ENCODE peak calls at places on chromosomes 1 and 21, in eight cellular contexts. L is stimulated activated CD8-positive, alpha-beta memory T cell treated with anti-CD3 and anti-CD28 coated beads, Interleukin-7, amount 100 ng/mL, for 1 hour; A is NCI-H1105; K is stromal cell of bone marrow; Q is ovary; V is CD8-positive, alpha-beta memory T cell; M is CD4-positive, alpha-beta memory T cell; Y is head of caudate nucleus. F is an unnamed sample.

GRCh38 chr1:116690809-116691323 is 23.3 kb upstream of the IGSF3 start:
- DNase-seq in K (no peak), L (no peak), V (no peak), Y (no peak), Q (no peak), A (no peak), M (no peak), F (no peak)

GRCh38 chr1:218380125-218380977 is 35.2 kb downstream of the TGFB2 start:
- DNase-seq in M (no peak), K (peak), Y (no peak), V (no peak), A (peak), Q (no peak), L (no peak), F (no peak)

GRCh38 chr1:115280073-115280472 is 58.0 kb downstream of the NGF start:
- DNase-seq in L (no peak), Q (no peak), M (no peak), Y (no peak), V (no peak), K (peak), A (no peak), F (no peak)

GRCh38 chr21:26881504-26882228 is 36.5 kb upstream of the ADAMTS1 start:
- DNase-seq in V (no peak), M (no peak), Q (no peak), K (peak), Y (no peak), A (no peak), L (no peak), F (no peak)

GRCh38 chr1:2318294-2319278 is 72.8 kb downstream of the MORN1 start:
- DNase-seq in Y (no peak), A (no peak), M (no peak), Q (no peak), V (no peak), L (no peak), K (no peak), F (no peak)

GRCh38 chr1:69836961-69837636 is 269.4 kb downstream of the LRRC7 start:
- DNase-seq in V (no peak), A (no peak), K (no peak), Y (no peak), L (no peak), Q (no peak), M (no peak), F (no peak)

GRCh38 chr1:90850181-90850924 is 133.3 kb upstream of the BARHL2 start:
- DNase-seq in L (no peak), Y (no peak), Q (peak), M (no peak), A (peak), V (no peak), K (peak), F (no peak)

GRCh38 chr21:33368576-33368975 is 34.6 kb upstream of the IFNGR2 start:
- DNase-seq in K (no peak), V (no peak), A (no peak), L (no peak), M (no peak), Y (no peak), Q (no peak), F (no peak)

GRCh38 chr1:99820546-99820945 is 29.6 kb upstream of the AGL start:
- DNase-seq in L (no peak), M (peak), Y (no peak), K (no peak), V (no peak), A (no peak), Q (no peak), F (peak)

GRCh38 chr1:221699582-221700519 is 42.0 kb downstream of the DUSP10 start:
- DNase-seq in K (no peak), Q (no peak), L (no peak), M (no peak), V (no peak), A (no peak), Y (no peak), F (no peak)

GRCh38 chr1:87787551-87787950 is 458.9 kb downstream of the LMO4 start:
- DNase-seq in Q (no peak), M (no peak), L (no peak), V (no peak), A (no peak), K (no peak), Y (no peak), F (no peak)

GRCh38 chr1:7519181-7519860 is 251.8 kb upstream of the VAMP3 start:
- DNase-seq in V (no peak), L (no peak), M (no peak), K (no peak), A (no peak), Q (peak), Y (no peak), F (no peak)

GRCh38 chr1:67170751-67171573 is 4.7 kb downstream of the IL23R start:
- DNase-seq in K (no peak), A (no peak), Y (no peak), Q (no peak), V (peak), L (no peak), M (peak), F (no peak)

GRCh38 chr1:12475158-12475934 is 142.7 kb downstream of the DHRS3 start:
- DNase-seq in V (no peak), Q (no peak), M (no peak), Y (no peak), L (no peak), K (no peak), A (no peak), F (no peak)

GRCh38 chr1:156675715-156676311 is 1.4 kb downstream of the NES start:
- DNase-seq in L (no peak), M (no peak), V (no peak), K (no peak), A (no peak), Y (no peak), Q (no peak), F (no peak)

GRCh38 chr1:8754993-8755392 is 62.4 kb downstream of the RERE start:
- DNase-seq in A (no peak), Q (no peak), V (no peak), M (no peak), Y (no peak), K (no peak), L (no peak), F (no peak)

GRCh38 chr1:90834354-90835171 is 117.5 kb upstream of the BARHL2 start:
- DNase-seq in M (no peak), Q (no peak), A (peak), L (no peak), Y (no peak), K (no peak), V (no peak), F (no peak)

GRCh38 chr1:162498442-162498785 is 796 bp downstream of the UHMK1 start:
- DNase-seq in Y (no peak), V (no peak), L (no peak), Q (no peak), M (no peak), K (no peak), A (no peak), F (no peak)

GRCh38 chr1:208131631-208132286 is 112.4 kb downstream of the PLXNA2 start:
- DNase-seq in A (no peak), Q (no peak), K (no peak), V (no peak), L (no peak), M (no peak), Y (no peak), F (no peak)